ENCODE peak calls at places on chromosomes 12 and 14, in nine cellular contexts. S is stromal cell of bone marrow; W is activated CD4-positive, alpha-beta T cell treated with anti-CD3 and anti-CD28 coated beads, Interleukin-2, amount 50 U/mL, for 24 hours; C is stimulated activated CD4-positive, alpha-beta T cell treated with anti-CD3 and anti-CD28 coated beads, TNF-alpha, amount 100 ng/mL, for 1 hour; U is lung; I is NCI-H1092; F is nucleus accumbens; X is HAP-1; O is glutamatergic neuron. L is an unnamed sample.
A peak's percentile ranks its signal among the peaks of the same experiment; 100 is the strongest.

GRCh38 chr12:42039146-42039545 is 105.5 kb downstream of the GXYLT1 start:
- DNase-seq in S (peak; percentile 70), W (no peak), C (no peak), U (no peak), I (no peak), F (no peak), X (no peak), O (no peak), L (peak; percentile 43)

GRCh38 chr12:42213023-42213422 is 25.0 kb downstream of the YAF2 start:
- DNase-seq in S (no peak), W (no peak), C (no peak), U (no peak), I (no peak), F (no peak), X (peak; percentile 73), O (no peak), L (no peak)

GRCh38 chr12:52740591-52740990 is 36.6 kb downstream of the KRT76 start:
- DNase-seq in S (no peak), W (no peak), C (no peak), U (no peak), I (peak; percentile 54), F (no peak), X (no peak), O (no peak), L (no peak)

GRCh38 chr12:15522574-15523187 is 200.4 kb downstream of the PTPRO start:
- DNase-seq in S (peak; percentile 49), W (no peak), C (no peak), U (no peak), I (peak; percentile 60), F (no peak), X (peak; percentile 65), O (no peak), L (no peak)

GRCh38 chr12:1091350-1091749 is 100.3 kb downstream of the ERC1 start:
- DNase-seq in S (no peak), W (no peak), C (no peak), U (no peak), I (no peak), F (no peak), X (no peak), O (no peak), L (no peak)

GRCh38 chr14:103879570-103880333 is 32.4 kb upstream of the PPP1R13B start:
- DNase-seq in S (no peak), W (no peak), C (no peak), U (peak; percentile 84), I (no peak), F (no peak), X (no peak), O (no peak), L (no peak)

GRCh38 chr12:57459750-57460400 is at the start of gene GLI1:
- DNase-seq in S (peak; percentile 10), W (no peak), C (no peak), U (no peak), I (no peak), F (peak; percentile 54), X (no peak), O (no peak), L (no peak)

GRCh38 chr12:48925218-48925871 is at the start of gene FKBP11:
- DNase-seq in S (no peak), W (peak; percentile 62), C (peak; percentile 41), U (peak; percentile 56), I (no peak), F (no peak), X (peak; percentile 61), O (peak; percentile 60), L (no peak)

GRCh38 chr12:57590892-57591566 is at the start of gene PIP4K2C:
- DNase-seq in S (no peak), W (peak; percentile 70), C (peak; percentile 54), U (peak; percentile 78), I (peak; percentile 44), F (peak; percentile 73), X (peak; percentile 77), O (peak; percentile 72), L (no peak)

GRCh38 chr14:53962954-53963490 is 6.4 kb upstream of the BMP4 start:
- DNase-seq in S (no peak), W (no peak), C (no peak), U (no peak), I (no peak), F (no peak), X (no peak), O (no peak), L (no peak)

GRCh38 chr12:76219806-76220205 is 128.4 kb downstream of the BBS10 start:
- DNase-seq in S (no peak), W (no peak), C (no peak), U (no peak), I (no peak), F (no peak), X (no peak), O (no peak), L (no peak)

GRCh38 chr12:47755655-47756562 is 2.8 kb downstream of the RAPGEF3 start:
- DNase-seq in S (no peak), W (no peak), C (no peak), U (no peak), I (no peak), F (peak; percentile 26), X (no peak), O (no peak), L (no peak)

GRCh38 chr12:110310754-110311153 is 29.7 kb downstream of the ATP2A2 start:
- DNase-seq in S (no peak), W (no peak), C (no peak), U (no peak), I (no peak), F (no peak), X (no peak), O (no peak), L (no peak)

GRCh38 chr12:92987362-92987761 is 58.3 kb upstream of the EEA1 start:
- DNase-seq in S (peak; percentile 67), W (peak; percentile 17), C (no peak), U (no peak), I (peak; percentile 46), F (no peak), X (peak; percentile 83), O (no peak), L (peak; percentile 68)

GRCh38 chr14:32354716-32355115 is 25.6 kb downstream of the AKAP6 start:
- DNase-seq in S (no peak), W (no peak), C (no peak), U (no peak), I (peak; percentile 34), F (no peak), X (no peak), O (peak; percentile 37), L (no peak)